ENCODE peak calls at places on chromosomes 4 and X, in nine cellular contexts. Z is Karpas-422; I is mesenchymal stem cell; N is thoracic aorta; V is lung; C is CD8-positive, alpha-beta memory T cell; L is fibroblast of lung; D is CD4-positive, alpha-beta memory T cell; K is SK-N-SH. X is an unnamed sample.

GRCh38 chrX:29090811-29091210 is 503.6 kb downstream of the IL1RAPL1 start:
- DNase-seq in C (no peak), N (no peak), K (no peak), V (no peak), I (peak; percentile 16), L (peak; percentile 19), D (no peak), Z (no peak), X (no peak)

GRCh38 chrX:96140796-96141195 is 543.8 kb upstream of the DIAPH2 start:
- DNase-seq in C (no peak), L (no peak), V (no peak), D (no peak), N (no peak), I (peak; percentile 8), Z (no peak), K (no peak), X (no peak)

GRCh38 chr4:72525938-72526337 is 43.1 kb downstream of the ADAMTS3 start:
- DNase-seq in D (no peak), C (no peak), K (no peak), N (peak; percentile 5), I (peak; percentile 26), L (peak; percentile 89), Z (no peak), V (peak; percentile 54), X (no peak)

GRCh38 chr4:110610940-110611785 is 11.7 kb downstream of the PITX2 start:
- DNase-seq in Z (no peak), L (no peak), I (no peak), D (no peak), N (no peak), C (no peak), V (no peak), K (no peak), X (no peak)

GRCh38 chrX:120380699-120381098 is 18.8 kb downstream of the ATP1B4 start:
- DNase-seq in I (peak; percentile 0), K (no peak), Z (peak; percentile 79), V (no peak), C (peak; percentile 43), N (no peak), L (no peak), D (peak; percentile 54), X (no peak)

GRCh38 chrX:101602077-101602476 is 15.7 kb downstream of the ARMCX6 start:
- DNase-seq in D (no peak), Z (no peak), I (no peak), L (peak; percentile 19), C (no peak), V (no peak), K (no peak), N (no peak), X (no peak)

GRCh38 chr4:88897752-88898151 is 159.2 kb downstream of the FAM13A start:
- DNase-seq in L (no peak), K (no peak), C (no peak), I (no peak), V (no peak), Z (no peak), D (no peak), N (no peak), X (no peak)

GRCh38 chr4:60201052-60201673 is 999.0 kb upstream of the ADGRL3 start:
- DNase-seq in C (no peak), K (peak; percentile 27), D (no peak), Z (peak; percentile 85), L (peak; percentile 25), I (peak; percentile 61), V (peak; percentile 42), N (no peak), X (no peak)

GRCh38 chr4:152374606-152375285 is 161.1 kb downstream of the FBXW7 start:
- DNase-seq in K (no peak), I (peak; percentile 19), Z (no peak), V (no peak), D (no peak), N (no peak), L (no peak), C (no peak), X (no peak)

GRCh38 chr4:65416875-65417274 is 253.4 kb downstream of the EPHA5 start:
- DNase-seq in D (no peak), C (no peak), I (no peak), V (no peak), N (no peak), L (peak; percentile 58), Z (no peak), K (no peak), X (no peak)

GRCh38 chrX:115894087-115894486 is 276.5 kb upstream of the AGTR2 start:
- DNase-seq in I (no peak), Z (peak; percentile 91), V (peak; percentile 38), D (peak; percentile 30), L (peak; percentile 9), C (no peak), K (peak; percentile 62), N (no peak), X (no peak)

GRCh38 chr4:184384056-184384809 is 90.1 kb downstream of the IRF2 start:
- DNase-seq in C (no peak), D (no peak), I (peak; percentile 94), K (no peak), N (no peak), Z (peak; percentile 80), V (peak; percentile 43), L (peak; percentile 96), X (peak; percentile 3)

GRCh38 chr4:166498541-166498940 is 625.5 kb downstream of the TLL1 start:
- DNase-seq in I (peak; percentile 2), V (no peak), L (peak; percentile 13), D (no peak), Z (no peak), C (no peak), K (no peak), N (no peak), X (no peak)

GRCh38 chrX:142156567-142156966 is 48.5 kb downstream of the MAGEC2 start:
- DNase-seq in D (no peak), K (no peak), I (no peak), C (no peak), L (no peak), Z (no peak), V (no peak), N (no peak), X (no peak)

GRCh38 chr4:169275180-169275579 is 4.4 kb upstream of the SH3RF1 start:
- DNase-seq in Z (no peak), L (no peak), N (no peak), I (no peak), C (no peak), V (no peak), D (no peak), K (no peak), X (no peak)

GRCh38 chr4:142846729-142847606 is 867 bp upstream of the INPP4B start:
- DNase-seq in I (peak; percentile 1), D (peak; percentile 78), L (peak; percentile 40), C (peak; percentile 57), V (no peak), N (no peak), K (peak; percentile 63), Z (no peak), X (no peak)
- H3K4me3 ChIP-seq in I (peak overlapping the region; percentile 86), D (peak overlapping the region; percentile 73), L (peak overlapping the region; percentile 65), C (peak overlapping the region; percentile 62), V (peak overlapping the region; percentile 61), N (peak overlapping the region; percentile 88), K (peak overlapping the region; percentile 64), Z (no peak overlapping the region), X (peak overlapping the region; percentile 60)

GRCh38 chrX:118211891-118212816 is 95.5 kb upstream of the KLHL13 start:
- DNase-seq in L (no peak), N (no peak), K (no peak), D (no peak), I (no peak), Z (peak; percentile 90), C (no peak), V (no peak), X (no peak)
- H3K27ac ChIP-seq in L (no peak overlapping the region), N (no peak overlapping the region), K (no peak overlapping the region), D (no peak overlapping the region), I (no peak overlapping the region), Z (peak overlapping the region; percentile 100), C (no peak overlapping the region), V (no peak overlapping the region), X (no peak overlapping the region)

GRCh38 chrX:68837119-68837518 is 8.3 kb downstream of the EFNB1 start:
- DNase-seq in D (no peak), I (no peak), N (no peak), L (no peak), C (no peak), V (no peak), Z (no peak), K (no peak), X (no peak)

GRCh38 chrX:68834371-68835103 is 5.7 kb downstream of the EFNB1 start:
- DNase-seq in N (no peak), D (no peak), K (no peak), I (no peak), C (no peak), Z (no peak), V (no peak), L (no peak), X (no peak)

GRCh38 chrX:68833855-68834331 is 5.1 kb downstream of the EFNB1 start:
- DNase-seq in I (no peak), V (no peak), C (no peak), N (no peak), Z (peak; percentile 61), K (no peak), D (no peak), L (no peak), X (no peak)

GRCh38 chrX:68835104-68835442 is 6.3 kb downstream of the EFNB1 start:
- DNase-seq in V (no peak), D (no peak), Z (no peak), K (no peak), I (no peak), L (no peak), N (no peak), C (no peak), X (no peak)

GRCh38 chrX:68835468-68835867 is 6.6 kb downstream of the EFNB1 start:
- DNase-seq in Z (no peak), D (no peak), I (no peak), K (no peak), L (no peak), N (no peak), C (no peak), V (no peak), X (no peak)
- H3K4me1 ChIP-seq in Z (peaks cover 3% of the 10 kb centered on the region), D (peaks cover 17% of the 10 kb centered on the region), I (peaks cover 18% of the 10 kb centered on the region), K (peaks cover 10% of the 10 kb centered on the region), L (no peaks in the 10 kb centered on the region), N (peaks cover 21% of the 10 kb centered on the region), C (peaks cover 6% of the 10 kb centered on the region), V (peaks cover under 1% of the 10 kb centered on the region), X (peaks cover 8% of the 10 kb centered on the region)

GRCh38 chr4:48493485-48494100 is 3.5 kb downstream of the ZAR1 start:
- DNase-seq in C (no peak), V (no peak), D (no peak), K (no peak), Z (no peak), I (no peak), L (no peak), N (no peak), X (no peak)

GRCh38 chr4:48490680-48491513 is 845 bp downstream of the ZAR1 start:
- DNase-seq in K (no peak), D (no peak), Z (no peak), I (no peak), C (no peak), V (no peak), L (no peak), N (no peak), X (no peak)

GRCh38 chr4:48489683-48490011 is 405 bp upstream of the ZAR1 start:
- DNase-seq in D (no peak), C (no peak), V (no peak), Z (no peak), N (no peak), L (no peak), I (no peak), K (no peak), X (no peak)

GRCh38 chr4:48491514-48492176 is 1.6 kb downstream of the ZAR1 start:
- DNase-seq in K (no peak), C (no peak), N (no peak), Z (no peak), D (no peak), I (no peak), L (no peak), V (no peak), X (no peak)

GRCh38 chr4:48490012-48490679 is at the start of gene ZAR1:
- DNase-seq in I (no peak), N (no peak), D (no peak), Z (no peak), K (no peak), V (no peak), L (no peak), C (no peak), X (no peak)
- H3K4me3 ChIP-seq in I (peak within 1 kb of the TSS; percentile 24), N (peak within 1 kb of the TSS; percentile 65), D (no peak within 1 kb of the TSS), Z (no peak within 1 kb of the TSS), K (no peak within 1 kb of the TSS), V (peak within 1 kb of the TSS; percentile 36), L (no peak within 1 kb of the TSS), C (no peak within 1 kb of the TSS), X (peak within 1 kb of the TSS; percentile 15)

X was measured in esophagus squamous epithelium.